ENCODE peak calls at places on chromosome 1, in eight cellular contexts. L is fibroblast of lung; H is CD8-positive, alpha-beta memory T cell; Y is stimulated activated CD4-positive, alpha-beta T cell treated with anti-CD3 and anti-CD28 coated beads, Interleukin-4, amount 100 ng/mL, for 24 hours; P is ascending aorta; Q is OCI-LY7; J is HTR-8/SVneo; I is NCI-H1694. M is an unnamed sample.

GRCh38 chr1:193700710-193701355 is 514.4 kb upstream of the B3GALT2 start:
- DNase-seq in L (peak; percentile 85), H (no peak), Y (no peak), P (no peak), Q (no peak), J (peak; percentile 31), I (no peak), M (no peak)

GRCh38 chr1:79988401-79988800 is 981.9 kb upstream of the ADGRL4 start:
- DNase-seq in L (no peak), H (no peak), Y (no peak), P (no peak), Q (no peak), J (no peak), I (no peak), M (no peak)

GRCh38 chr1:106055900-106056299 is 1000.6 kb upstream of the PRMT6 start:
- DNase-seq in L (no peak), H (no peak), Y (no peak), P (no peak), Q (peak; percentile 13), J (no peak), I (peak; percentile 87), M (no peak)

GRCh38 chr1:47401761-47402160 is 14.3 kb upstream of the FOXE3 start:
- DNase-seq in L (no peak), H (no peak), Y (no peak), P (peak; percentile 38), Q (no peak), J (no peak), I (no peak), M (no peak)

GRCh38 chr1:218317061-218317460 is 28.1 kb upstream of the TGFB2 start:
- DNase-seq in L (no peak), H (no peak), Y (no peak), P (no peak), Q (no peak), J (no peak), I (no peak), M (no peak)

GRCh38 chr1:13469343-13469742 is 44.5 kb downstream of the LRRC38 start:
- DNase-seq in L (no peak), H (no peak), Y (no peak), P (no peak), Q (peak; percentile 65), J (peak; percentile 22), I (no peak), M (no peak)

GRCh38 chr1:204568576-204569206 is 52.5 kb downstream of the MDM4 start:
- DNase-seq in L (no peak), H (no peak), Y (no peak), P (no peak), Q (no peak), J (no peak), I (peak; percentile 66), M (no peak)

GRCh38 chr1:46673749-46674182 is 2.1 kb downstream of the TEX38 start:
- DNase-seq in L (peak; percentile 30), H (no peak), Y (peak; percentile 7), P (no peak), Q (no peak), J (peak; percentile 26), I (no peak), M (peak; percentile 33)

GRCh38 chr1:42817440-42817767 is 207 bp upstream of the SVBP start:
- DNase-seq in L (no peak), H (no peak), Y (no peak), P (no peak), Q (no peak), J (no peak), I (no peak), M (no peak)

GRCh38 chr1:154975409-154976205 is 1.1 kb downstream of the CKS1B start:
- DNase-seq in L (peak; percentile 54), H (peak; percentile 43), Y (peak; percentile 63), P (peak; percentile 79), Q (peak; percentile 50), J (no peak), I (no peak), M (peak; percentile 70)

GRCh38 chr1:9823943-9824701 is at the start of gene CLSTN1:
- DNase-seq in L (peak; percentile 85), H (peak; percentile 82), Y (peak; percentile 88), P (peak; percentile 94), Q (peak; percentile 92), J (peak; percentile 80), I (peak; percentile 47), M (peak; percentile 94)

GRCh38 chr1:64745181-64745985 is 508 bp downstream of the RAVER2 start:
- DNase-seq in L (peak; percentile 10), H (no peak), Y (peak; percentile 4), P (peak; percentile 62), Q (no peak), J (peak; percentile 3), I (peak; percentile 7), M (no peak)

M was measured in activated CD8-positive, alpha-beta T cell treated with anti-CD3 and anti-CD28 coated beads, Interleukin-2, amount 10 ng/mL, durations not matched to agents 7 days and 5 days.